ENCODE peak calls at places on chromosomes 2 and 18, in eight cellular contexts. H, V, S, J, B, K, Q and G are unnamed samples.

GRCh38 chr2:102235491-102235890 is 48.7 kb downstream of the IL1RL2 start:
- DNase-seq in H (no peak), V (no peak), S (peak), J (peak), B (peak), K (no peak), Q (no peak), G (no peak)

GRCh38 chr2:15365411-15365810 is 195.7 kb downstream of the NBAS start:
- DNase-seq in H (no peak), V (no peak), S (no peak), J (no peak), B (peak), K (no peak), Q (no peak), G (no peak)

GRCh38 chr2:86470890-86471289 is 29.7 kb downstream of the KDM3A start:
- DNase-seq in H (no peak), V (no peak), S (no peak), J (no peak), B (no peak), K (no peak), Q (no peak), G (no peak)

GRCh38 chr2:171999604-172000469 is at the start of gene METAP1D:
- DNase-seq in H (peak), V (peak), S (peak), J (peak), B (peak), K (peak), Q (peak), G (peak)

GRCh38 chr2:228681979-228682378 is 500.5 kb upstream of the SPHKAP start:
- DNase-seq in H (no peak), V (no peak), S (no peak), J (no peak), B (no peak), K (no peak), Q (no peak), G (no peak)

GRCh38 chr18:54112356-54112755 is 112.1 kb downstream of the MBD2 start:
- DNase-seq in H (no peak), V (no peak), S (no peak), J (peak), B (peak), K (peak), Q (no peak), G (no peak)

GRCh38 chr2:211228559-211228958 is 672.2 kb downstream of the CPS1 start:
- DNase-seq in H (no peak), V (no peak), S (no peak), J (no peak), B (no peak), K (no peak), Q (no peak), G (no peak)

GRCh38 chr2:223056656-223057418 is 4.8 kb downstream of the KCNE4 start:
- DNase-seq in H (no peak), V (no peak), S (no peak), J (peak), B (no peak), K (no peak), Q (no peak), G (peak)

GRCh38 chr18:46199515-46200147 is 95.4 kb downstream of the HAUS1 start:
- DNase-seq in H (peak), V (no peak), S (no peak), J (peak), B (peak), K (peak), Q (no peak), G (no peak)

GRCh38 chr18:67783215-67783946 is 266.9 kb upstream of the DSEL start:
- DNase-seq in H (peak), V (no peak), S (no peak), J (peak), B (peak), K (peak), Q (no peak), G (no peak)

DNA sequence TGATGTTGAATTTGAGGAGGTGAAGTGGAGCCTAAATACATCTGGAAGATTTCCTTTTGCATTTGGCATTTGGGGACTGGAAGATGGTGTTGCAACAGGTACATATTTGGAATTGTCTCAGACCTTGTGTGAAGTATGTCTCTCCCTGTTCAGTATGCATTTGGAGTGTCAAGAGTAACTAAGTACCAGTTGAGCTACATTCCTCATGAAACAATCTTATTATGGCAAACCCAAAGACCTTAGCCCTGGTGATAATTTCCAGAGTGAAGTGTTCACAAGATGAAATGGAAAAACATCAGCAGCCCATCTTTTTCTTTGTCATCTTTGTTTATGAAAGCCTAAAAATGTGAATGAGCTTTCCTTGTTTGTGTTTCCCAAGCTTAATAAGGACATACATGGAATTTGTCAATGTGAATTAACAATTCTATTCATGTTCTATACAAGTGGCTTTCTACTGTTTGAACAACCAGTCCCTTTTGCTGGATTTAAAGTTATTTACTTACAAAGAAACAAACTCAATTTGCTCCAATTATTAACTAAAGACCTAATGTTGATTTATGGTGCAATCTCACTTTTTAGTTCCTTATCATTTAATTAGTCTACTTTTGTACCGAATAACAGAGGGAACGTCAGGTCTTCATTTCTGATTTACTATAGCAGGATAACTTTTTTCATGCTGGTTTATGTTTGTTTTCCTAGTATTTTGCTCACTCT is 42.1 kb upstream of the PPP1R1C start:
- DNase-seq in H (peak), V (no peak), S (no peak), J (no peak), B (no peak), K (no peak), Q (no peak), G (no peak)
- H3K4me3 ChIP-seq in H (no peak), V (no peak), S (no peak), J (no peak), B (no peak), K (no peak), Q (no peak), G (no peak)

GRCh38 chr2:106270471-106270891 is 76.4 kb upstream of the UXS1 start:
- DNase-seq in H (no peak), V (no peak), S (no peak), J (no peak), B (no peak), K (no peak), Q (no peak), G (no peak)
- H3K4me3 ChIP-seq in H (no peak), V (no peak), S (no peak), J (no peak), B (peak), K (no peak), Q (peak), G (peak)

GRCh38 chr2:62573137-62573731 is 67.2 kb upstream of the TMEM17 start:
- DNase-seq in H (no peak), V (no peak), S (no peak), J (no peak), B (no peak), K (no peak), Q (no peak), G (no peak)

GRCh38 chr2:62577994-62578836 is 72.2 kb upstream of the TMEM17 start:
- DNase-seq in H (peak), V (no peak), S (no peak), J (peak), B (peak), K (peak), Q (no peak), G (no peak)

GRCh38 chr2:62576276-62576939 is 70.4 kb upstream of the TMEM17 start:
- DNase-seq in H (no peak), V (no peak), S (no peak), J (peak), B (no peak), K (no peak), Q (no peak), G (no peak)

DNA sequence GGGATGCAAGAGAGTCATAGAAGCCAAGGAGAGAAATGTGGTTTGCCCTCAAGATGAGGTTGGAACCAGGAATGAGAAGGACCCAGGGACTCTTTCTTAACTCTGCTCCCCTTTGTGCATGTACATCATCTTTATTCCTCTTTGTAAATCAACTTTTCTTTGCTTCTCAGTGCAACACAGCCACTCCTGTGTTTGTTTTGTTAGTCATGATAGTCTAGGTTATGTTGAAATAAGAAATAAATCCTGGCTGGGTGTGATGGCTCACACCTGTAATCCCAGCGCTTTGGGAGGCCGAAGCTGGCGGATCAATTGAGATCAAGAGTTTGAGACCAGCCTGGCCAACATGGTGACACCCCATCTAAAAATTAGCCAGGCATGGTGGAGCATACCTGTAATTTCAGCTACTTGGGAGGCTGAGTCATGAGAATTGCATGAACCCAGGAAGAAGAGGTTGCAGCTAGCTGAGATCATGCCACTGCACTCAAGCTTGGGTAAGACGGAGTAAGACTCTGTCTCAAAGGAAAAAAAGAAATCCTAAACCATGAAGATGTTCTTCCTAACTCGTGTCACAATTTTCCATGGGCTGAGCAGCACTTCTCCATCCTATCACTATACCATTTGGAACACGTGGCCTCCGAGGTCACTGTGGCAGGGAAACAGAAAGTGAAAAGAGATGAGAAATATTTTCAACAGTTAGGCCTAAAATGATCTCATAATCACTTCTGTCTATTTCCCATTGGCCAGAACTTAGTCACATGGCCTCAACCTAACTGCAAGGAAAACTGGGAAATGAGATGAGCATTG is 73.0 kb upstream of the TMEM17 start:
- DNase-seq in H (peak), V (no peak), S (no peak), J (peak), B (peak), K (no peak), Q (no peak), G (no peak)
- H3K4me3 ChIP-seq in H (no peak), V (no peak), S (no peak), J (no peak), B (peak), K (no peak), Q (no peak), G (no peak)

DNA sequence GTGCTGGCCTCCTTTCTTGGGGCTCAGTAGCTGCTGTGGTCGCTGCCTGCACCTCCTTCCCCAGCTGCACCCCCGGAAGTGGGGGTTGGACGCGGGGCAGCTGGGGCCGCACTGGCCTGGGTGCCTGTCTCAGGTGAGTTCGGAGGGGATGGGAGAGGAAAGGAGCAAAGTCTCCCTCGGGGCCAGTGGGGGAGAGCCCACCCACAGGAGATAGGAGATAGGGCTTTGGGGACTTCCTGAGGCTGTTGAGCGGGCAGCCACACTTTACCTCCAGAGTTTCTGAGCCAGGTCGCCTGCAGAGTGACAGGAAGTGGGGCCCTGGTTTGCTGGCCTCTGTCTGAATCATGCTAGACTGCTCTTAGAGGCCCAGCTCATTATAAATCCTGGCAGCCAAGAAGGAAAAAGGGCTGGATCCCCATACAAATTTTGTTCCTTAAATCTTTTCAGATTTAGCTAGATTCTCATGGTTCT is 8.1 kb downstream of the MBP start:
- DNase-seq in H (no peak), V (no peak), S (no peak), J (no peak), B (peak), K (no peak), Q (no peak), G (no peak)
- H3K4me3 ChIP-seq in H (no peak), V (no peak), S (no peak), J (no peak), B (no peak), K (no peak), Q (no peak), G (no peak)

DNA sequence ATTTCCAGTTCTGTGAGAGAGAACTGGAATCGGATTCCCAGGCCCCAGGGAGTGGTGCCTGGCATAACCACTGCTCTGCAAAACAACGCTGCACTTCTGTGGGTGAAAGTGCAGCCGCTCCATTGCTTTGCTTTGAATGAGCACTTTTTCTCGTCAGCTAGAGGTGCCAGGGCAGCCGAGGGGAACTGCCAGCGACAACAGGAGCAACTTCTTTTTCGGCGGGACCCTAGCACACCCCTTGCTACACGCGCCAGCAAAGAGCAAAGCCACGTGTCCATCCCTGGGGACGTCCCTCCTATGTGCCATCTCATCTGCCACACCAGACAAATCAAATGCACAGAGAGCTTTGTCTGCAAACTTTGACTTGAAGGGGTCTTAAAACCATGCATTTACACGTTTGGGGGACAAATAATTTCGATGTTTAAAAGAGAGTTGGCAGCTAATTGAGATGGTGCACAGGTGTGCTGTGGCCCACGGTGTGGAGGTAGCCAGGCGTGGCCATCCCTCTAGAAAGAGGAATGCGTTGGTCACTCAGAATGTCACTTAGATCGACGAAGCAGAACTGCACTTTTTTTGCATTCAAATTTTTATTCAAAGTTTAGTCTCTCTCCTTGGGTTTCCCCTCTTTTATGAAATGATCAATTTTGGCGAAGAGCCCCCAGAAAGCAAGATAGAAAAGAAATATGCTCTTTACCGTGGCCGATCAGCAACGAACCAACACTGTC is 151.8 kb downstream of the MBP start:
- DNase-seq in H (no peak), V (no peak), S (no peak), J (no peak), B (no peak), K (no peak), Q (no peak), G (no peak)
- H3K4me3 ChIP-seq in H (no peak), V (no peak), S (no peak), J (no peak), B (no peak), K (no peak), Q (no peak), G (no peak)

GRCh38 chr18:74498712-74499629 is 2.8 kb downstream of the CNDP2 start:
- DNase-seq in H (no peak), V (no peak), S (no peak), J (peak), B (peak), K (no peak), Q (no peak), G (no peak)
- H3K4me3 ChIP-seq in H (no peak), V (no peak), S (no peak), J (peak), B (peak), K (peak), Q (peak), G (no peak)